ENCODE peak calls at places on chromosomes 2 and 18, in ten cellular contexts. I, V, D, Q, M, E, B, X, S and U are unnamed samples.

GRCh38 chr2:201358684-201359083 is 1.5 kb upstream of the FLACC1 start:
- DNase-seq in I (no peak), V (no peak), D (no peak), Q (no peak), M (peak; percentile 22), E (no peak), B (peak; percentile 42), X (no peak), S (no peak), U (no peak)

GRCh38 chr2:11311543-11311942 is 32.9 kb downstream of the ROCK2 start:
- DNase-seq in I (no peak), V (no peak), D (no peak), Q (no peak), M (no peak), E (no peak), B (no peak), X (no peak), S (no peak), U (no peak)

GRCh38 chr2:10193276-10193675 is 70.7 kb downstream of the RRM2 start:
- DNase-seq in I (no peak), V (no peak), D (no peak), Q (no peak), M (no peak), E (peak; percentile 27), B (peak; percentile 54), X (no peak), S (no peak), U (no peak)

GRCh38 chr2:226618875-226619605 is 180.6 kb downstream of the IRS1 start:
- DNase-seq in I (no peak), V (no peak), D (no peak), Q (no peak), M (no peak), E (peak; percentile 49), B (no peak), X (no peak), S (peak; percentile 98), U (no peak)

GRCh38 chr2:46461716-46462171 is 17.6 kb upstream of the TMEM247 start:
- DNase-seq in I (no peak), V (no peak), D (no peak), Q (no peak), M (no peak), E (no peak), B (no peak), X (peak; percentile 55), S (no peak), U (peak; percentile 74)

GRCh38 chr2:165462433-165462832 is 7.1 kb upstream of the CSRNP3 start:
- DNase-seq in I (no peak), V (no peak), D (no peak), Q (no peak), M (no peak), E (peak; percentile 47), B (no peak), X (no peak), S (no peak), U (no peak)

GRCh38 chr18:76145968-76146367 is 349.1 kb downstream of the ZNF516 start:
- DNase-seq in I (no peak), V (no peak), D (no peak), Q (no peak), M (no peak), E (no peak), B (no peak), X (no peak), S (no peak), U (no peak)

GRCh38 chr2:205408690-205409089 is 273.6 kb upstream of the NRP2 start:
- DNase-seq in I (no peak), V (no peak), D (no peak), Q (no peak), M (no peak), E (peak; percentile 12), B (no peak), X (no peak), S (no peak), U (no peak)

GRCh38 chr18:7358989-7359726 is 128.3 kb downstream of the LRRC30 start:
- DNase-seq in I (no peak), V (no peak), D (no peak), Q (no peak), M (no peak), E (peak; percentile 47), B (no peak), X (no peak), S (no peak), U (no peak)

GRCh38 chr2:8455236-8456148 is 226.4 kb upstream of the ID2 start:
- DNase-seq in I (no peak), V (peak; percentile 57), D (no peak), Q (no peak), M (no peak), E (no peak), B (no peak), X (no peak), S (no peak), U (no peak)
- TF ChIP-seq EP300 in I (no peak), V (no peak), D (no peak), Q (no peak), M (no peak), E (no peak), B (no peak), X (no peak), S (no peak), U (no peak)

GRCh38 chr2:33275689-33276444 is 200.6 kb upstream of the RASGRP3 start:
- DNase-seq in I (no peak), V (peak; percentile 79), D (no peak), Q (peak; percentile 53), M (peak; percentile 71), E (peak; percentile 12), B (no peak), X (no peak), S (peak; percentile 78), U (no peak)
- TF ChIP-seq POLR2AphosphoS5 in I (no peak), V (no peak), D (no peak), Q (peak; percentile 87), M (no peak), E (peak; percentile 55), B (no peak), X (no peak), S (no peak), U (peak; percentile 85)

GRCh38 chr2:26969089-26969844 is 1.2 kb upstream of the MAPRE3 start:
- DNase-seq in I (no peak), V (no peak), D (no peak), Q (no peak), M (no peak), E (no peak), B (no peak), X (no peak), S (no peak), U (no peak)
- TF ChIP-seq EP300 in I (no peak), V (no peak), D (no peak), Q (no peak), M (no peak), E (no peak), B (no peak), X (no peak), S (no peak), U (no peak)

DNA sequence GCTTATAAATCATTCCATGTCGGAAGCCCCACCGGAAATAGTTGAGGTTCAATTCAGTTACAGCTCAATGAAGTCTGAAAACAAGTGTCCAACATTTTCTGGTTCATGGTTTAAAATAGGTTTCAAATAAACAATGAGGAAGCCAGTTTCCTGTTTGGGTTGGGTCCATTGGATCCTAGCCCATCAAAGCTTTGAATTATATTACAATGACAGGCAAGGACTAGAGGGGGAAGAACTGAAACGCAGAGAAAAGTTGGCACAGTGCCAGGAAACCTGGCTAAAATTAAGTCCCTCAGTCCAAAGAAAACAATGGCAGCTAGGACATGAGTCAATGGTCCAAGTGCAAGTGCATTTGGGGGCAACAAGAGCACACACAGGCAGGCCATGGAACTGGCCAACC is 32.0 kb downstream of the SLC14A1 start:
- DNase-seq in I (no peak), V (no peak), D (no peak), Q (peak; percentile 29), M (no peak), E (no peak), B (no peak), X (no peak), S (no peak), U (no peak)
- TF ChIP-seq POLR2AphosphoS5 in I (no peak), V (no peak), D (no peak), Q (no peak), M (no peak), E (no peak), B (no peak), X (no peak), S (no peak), U (peak; percentile 22)

DNA sequence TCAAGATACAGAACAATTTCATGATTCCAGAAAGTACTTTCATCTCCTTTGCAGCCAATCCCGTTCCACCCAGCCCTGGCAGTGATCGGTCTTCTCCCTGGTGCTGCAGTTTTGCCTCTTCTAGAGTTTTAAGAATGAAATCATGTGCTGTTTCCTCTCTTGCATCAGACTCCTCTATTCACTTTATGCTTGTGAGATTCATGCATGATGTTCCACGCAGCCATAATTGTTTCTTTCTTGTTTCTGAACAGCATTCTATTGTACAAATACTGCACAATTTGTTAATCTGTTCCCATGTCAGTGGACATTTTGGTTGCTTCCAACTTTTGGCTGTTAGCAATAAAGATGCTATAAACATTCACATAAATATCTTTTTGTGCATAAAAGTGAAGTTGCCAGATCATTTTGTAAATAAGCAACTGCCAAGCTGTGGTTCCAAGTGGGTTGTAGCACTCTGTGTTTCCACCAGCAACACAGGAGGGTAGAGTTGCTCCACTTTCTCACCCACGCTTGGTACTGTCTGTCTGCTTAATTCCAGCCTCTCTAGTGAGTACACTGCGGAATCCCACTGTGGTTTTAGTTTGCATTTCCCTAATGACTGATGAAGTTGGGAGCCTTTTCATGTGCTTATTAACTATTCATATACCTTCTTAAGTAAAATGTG is 104.5 kb downstream of the TWIST2 start:
- DNase-seq in I (no peak), V (no peak), D (no peak), Q (no peak), M (no peak), E (no peak), B (no peak), X (no peak), S (no peak), U (no peak)
- TF ChIP-seq EP300 in I (no peak), V (no peak), D (no peak), Q (no peak), M (no peak), E (no peak), B (no peak), X (no peak), S (no peak), U (no peak)

GRCh38 chr2:65277118-65277517 is 49.5 kb downstream of the ACTR2 start:
- DNase-seq in I (no peak), V (no peak), D (no peak), Q (no peak), M (no peak), E (no peak), B (no peak), X (no peak), S (no peak), U (no peak)
- TF ChIP-seq POLR2AphosphoS5 in I (no peak), V (no peak), D (no peak), Q (no peak), M (no peak), E (no peak), B (no peak), X (no peak), S (no peak), U (no peak)

DNA sequence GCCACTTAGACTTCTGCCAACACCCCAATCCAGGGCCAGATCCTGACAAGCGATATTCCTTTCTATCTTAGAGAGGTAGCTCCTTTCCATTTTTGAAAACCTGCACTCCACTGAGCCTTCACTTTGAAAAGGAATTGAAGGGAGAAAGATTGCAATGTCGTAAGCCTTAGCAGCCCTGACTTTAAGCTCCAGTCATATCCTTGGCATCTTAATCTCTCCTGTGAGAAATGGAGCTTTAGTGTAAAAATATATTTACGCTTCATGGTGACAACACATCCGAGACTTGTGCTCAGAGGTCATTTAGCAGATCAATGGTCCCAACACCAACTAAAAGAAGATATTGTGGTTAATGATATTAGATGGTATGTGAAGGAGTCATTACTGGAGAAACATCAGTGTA is 235.8 kb upstream of the MEX3C start:
- DNase-seq in I (no peak), V (no peak), D (no peak), Q (no peak), M (no peak), E (no peak), B (no peak), X (no peak), S (no peak), U (no peak)
- TF ChIP-seq EP300 in I (no peak), V (no peak), D (no peak), Q (no peak), M (no peak), E (no peak), B (no peak), X (no peak), S (no peak), U (no peak)